ENCODE peak calls at places on chromosome 20, in seven cellular contexts. One of them, this sample, is unnamed.
A peak's percentile ranks its signal among the peaks of the same experiment; 100 is the strongest.

GRCh38 chr20:2914160-2914559 is 40.9 kb downstream of the PTPRA start:
- DNase-seq in body of pancreas: no peak
- DNase-seq in fibroblast of villous mesenchyme: peak; percentile 26
- DNase-seq in cardiac muscle cell: peak; percentile 54
- DNase-seq in HCT116: no peak
- DNase-seq in GM12865: peak; percentile 11
- DNase-seq in left lung: no peak
- DNase-seq in this sample: peak; percentile 20

GRCh38 chr20:50304883-50305635 is 114.4 kb downstream of the CEBPB start:
- DNase-seq in HCT116: no peak
- DNase-seq in GM12865: no peak
- DNase-seq in cardiac muscle cell: peak; percentile 97
- DNase-seq in left lung: peak; percentile 79
- DNase-seq in fibroblast of villous mesenchyme: peak; percentile 99
- DNase-seq in body of pancreas: peak; percentile 73
- DNase-seq in this sample: peak; percentile 98

GRCh38 chr20:51400051-51400926 is 142.2 kb downstream of the NFATC2 start:
- DNase-seq in cardiac muscle cell: no peak
- DNase-seq in HCT116: no peak
- DNase-seq in fibroblast of villous mesenchyme: no peak
- DNase-seq in left lung: no peak
- DNase-seq in GM12865: peak; percentile 93
- DNase-seq in body of pancreas: no peak
- DNase-seq in this sample: peak; percentile 23

GRCh38 chr20:13458860-13459451 is 179.8 kb downstream of the TASP1 start:
- DNase-seq in HCT116: peak; percentile 13
- DNase-seq in body of pancreas: peak; percentile 20
- DNase-seq in GM12865: peak; percentile 57
- DNase-seq in left lung: no peak
- DNase-seq in cardiac muscle cell: peak; percentile 66
- DNase-seq in fibroblast of villous mesenchyme: peak; percentile 37
- DNase-seq in this sample: peak; percentile 68

GRCh38 chr20:41169184-41169690 is 31.9 kb downstream of the PLCG1 start:
- DNase-seq in cardiac muscle cell: no peak
- DNase-seq in GM12865: no peak
- DNase-seq in HCT116: no peak
- DNase-seq in body of pancreas: peak; percentile 7
- DNase-seq in left lung: no peak
- DNase-seq in fibroblast of villous mesenchyme: no peak
- DNase-seq in this sample: no peak

GRCh38 chr20:3354247-3354646 is 53.2 kb downstream of the DNAAF9 start:
- DNase-seq in GM12865: no peak
- DNase-seq in fibroblast of villous mesenchyme: no peak
- DNase-seq in HCT116: no peak
- DNase-seq in cardiac muscle cell: no peak
- DNase-seq in left lung: no peak
- DNase-seq in body of pancreas: no peak
- DNase-seq in this sample: no peak

GRCh38 chr20:8787090-8787489 is 281.8 kb upstream of the PLCB4 start:
- DNase-seq in left lung: no peak
- DNase-seq in GM12865: no peak
- DNase-seq in body of pancreas: no peak
- DNase-seq in fibroblast of villous mesenchyme: no peak
- DNase-seq in cardiac muscle cell: no peak
- DNase-seq in HCT116: no peak
- DNase-seq in this sample: no peak

GRCh38 chr20:32573167-32573851 is 11.8 kb downstream of the NOL4L start:
- DNase-seq in HCT116: no peak
- DNase-seq in body of pancreas: no peak
- DNase-seq in GM12865: no peak
- DNase-seq in fibroblast of villous mesenchyme: no peak
- DNase-seq in left lung: peak; percentile 31
- DNase-seq in cardiac muscle cell: no peak
- DNase-seq in this sample: no peak

GRCh38 chr20:51508780-51509179 is 33.7 kb downstream of the NFATC2 start:
- DNase-seq in cardiac muscle cell: no peak
- DNase-seq in fibroblast of villous mesenchyme: no peak
- DNase-seq in left lung: no peak
- DNase-seq in GM12865: no peak
- DNase-seq in body of pancreas: no peak
- DNase-seq in HCT116: no peak
- DNase-seq in this sample: no peak

GRCh38 chr20:9038791-9039190 is 30.1 kb upstream of the PLCB4 start:
- DNase-seq in cardiac muscle cell: no peak
- DNase-seq in GM12865: no peak
- DNase-seq in left lung: no peak
- DNase-seq in body of pancreas: no peak
- DNase-seq in fibroblast of villous mesenchyme: peak; percentile 19
- DNase-seq in HCT116: no peak
- DNase-seq in this sample: no peak

GRCh38 chr20:44089987-44090674 is 96.9 kb downstream of the JPH2 start:
- DNase-seq in fibroblast of villous mesenchyme: peak; percentile 74
- DNase-seq in GM12865: peak; percentile 81
- DNase-seq in body of pancreas: peak; percentile 58
- DNase-seq in cardiac muscle cell: peak; percentile 82
- DNase-seq in left lung: no peak
- DNase-seq in HCT116: peak; percentile 61
- DNase-seq in this sample: peak; percentile 80

GRCh38 chr20:8990770-8991169 is 78.1 kb upstream of the PLCB4 start:
- DNase-seq in left lung: no peak
- DNase-seq in body of pancreas: no peak
- DNase-seq in fibroblast of villous mesenchyme: no peak
- DNase-seq in GM12865: no peak
- DNase-seq in HCT116: no peak
- DNase-seq in cardiac muscle cell: no peak
- DNase-seq in this sample: no peak

GRCh38 chr20:5220334-5221077 is 93.7 kb downstream of the CDS2 start:
- DNase-seq in left lung: no peak
- DNase-seq in cardiac muscle cell: no peak
- DNase-seq in HCT116: no peak
- DNase-seq in GM12865: no peak
- DNase-seq in body of pancreas: no peak
- DNase-seq in fibroblast of villous mesenchyme: no peak
- DNase-seq in this sample: no peak

GRCh38 chr20:62550087-62550565 is 74.3 kb upstream of the GATA5 start:
- DNase-seq in HCT116: no peak
- DNase-seq in fibroblast of villous mesenchyme: no peak
- DNase-seq in body of pancreas: no peak
- DNase-seq in left lung: no peak
- DNase-seq in cardiac muscle cell: no peak
- DNase-seq in GM12865: no peak
- DNase-seq in this sample: no peak

GRCh38 chr20:62549499-62550086 is 73.8 kb upstream of the GATA5 start:
- DNase-seq in left lung: no peak
- DNase-seq in body of pancreas: no peak
- DNase-seq in cardiac muscle cell: no peak
- DNase-seq in HCT116: no peak
- DNase-seq in fibroblast of villous mesenchyme: no peak
- DNase-seq in GM12865: no peak
- DNase-seq in this sample: no peak

GRCh38 chr20:62552613-62553012 is 76.8 kb upstream of the GATA5 start:
- DNase-seq in GM12865: no peak
- DNase-seq in HCT116: no peak
- DNase-seq in fibroblast of villous mesenchyme: no peak
- DNase-seq in left lung: no peak
- DNase-seq in body of pancreas: no peak
- DNase-seq in cardiac muscle cell: no peak
- DNase-seq in this sample: no peak

GRCh38 chr20:62553136-62553837 is 77.5 kb upstream of the GATA5 start:
- DNase-seq in cardiac muscle cell: no peak
- DNase-seq in left lung: no peak
- DNase-seq in fibroblast of villous mesenchyme: no peak
- DNase-seq in HCT116: no peak
- DNase-seq in body of pancreas: no peak
- DNase-seq in GM12865: no peak
- DNase-seq in this sample: no peak

DNA sequence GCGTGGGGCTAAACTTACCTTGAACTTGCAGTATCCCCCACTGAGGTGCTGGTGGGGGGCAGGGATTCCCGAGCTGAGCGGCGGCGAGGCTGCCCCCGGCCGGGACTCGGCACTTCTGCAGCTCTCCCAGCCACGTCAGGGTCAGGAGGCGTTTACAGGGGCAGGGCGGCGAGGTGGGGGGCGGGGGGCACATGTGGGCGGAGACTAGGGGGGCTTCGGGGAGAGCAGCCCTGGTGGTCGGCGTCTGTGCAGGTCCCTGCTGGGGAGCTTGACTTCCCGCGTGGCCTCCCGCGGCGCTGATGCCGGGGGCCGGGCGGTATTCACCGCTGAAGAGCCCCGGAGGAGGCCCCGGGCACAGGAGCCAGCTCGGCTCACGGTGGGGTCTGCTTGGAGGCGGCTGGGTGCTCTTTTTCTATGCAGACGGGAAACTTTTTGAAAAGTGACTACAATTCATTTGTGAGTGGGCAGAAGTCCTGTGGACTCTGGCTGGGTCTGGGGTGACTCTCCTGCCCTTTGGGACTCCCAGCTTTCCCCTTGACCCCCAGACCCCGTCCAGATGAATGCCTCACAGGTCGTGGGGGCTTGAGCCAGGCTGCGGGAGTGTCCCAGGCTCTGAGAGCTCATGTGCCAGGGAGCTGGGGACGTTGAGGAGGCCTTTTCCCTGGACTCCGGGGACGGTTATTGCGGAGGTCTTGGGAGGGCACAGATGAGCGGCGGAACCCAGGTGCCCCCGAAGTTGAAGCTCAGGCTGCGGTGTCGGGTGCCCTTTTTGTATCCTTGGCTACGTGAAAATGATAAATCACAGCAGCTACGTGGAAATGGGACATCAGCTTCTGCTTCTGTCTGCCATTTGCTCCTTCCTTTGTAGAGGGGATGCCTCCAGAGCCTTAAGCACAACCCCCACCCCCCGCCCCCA is 75.9 kb upstream of the GATA5 start:
- DNase-seq in body of pancreas: no peak
- DNase-seq in fibroblast of villous mesenchyme: no peak
- DNase-seq in left lung: no peak
- DNase-seq in GM12865: no peak
- DNase-seq in HCT116: no peak
- DNase-seq in cardiac muscle cell: no peak
- DNase-seq in this sample: no peak
- H3K4me3 ChIP-seq in body of pancreas: no peak overlapping the region
- H3K4me3 ChIP-seq in fibroblast of villous mesenchyme: no peak overlapping the region
- H3K4me3 ChIP-seq in left lung: peak overlapping the region; percentile 11
- H3K4me3 ChIP-seq in GM12865: no peak overlapping the region
- H3K4me3 ChIP-seq in HCT116: no peak overlapping the region
- H3K4me3 ChIP-seq in cardiac muscle cell: peak overlapping the region; percentile 96
- H3K4me3 ChIP-seq in this sample: no peak overlapping the region

DNA sequence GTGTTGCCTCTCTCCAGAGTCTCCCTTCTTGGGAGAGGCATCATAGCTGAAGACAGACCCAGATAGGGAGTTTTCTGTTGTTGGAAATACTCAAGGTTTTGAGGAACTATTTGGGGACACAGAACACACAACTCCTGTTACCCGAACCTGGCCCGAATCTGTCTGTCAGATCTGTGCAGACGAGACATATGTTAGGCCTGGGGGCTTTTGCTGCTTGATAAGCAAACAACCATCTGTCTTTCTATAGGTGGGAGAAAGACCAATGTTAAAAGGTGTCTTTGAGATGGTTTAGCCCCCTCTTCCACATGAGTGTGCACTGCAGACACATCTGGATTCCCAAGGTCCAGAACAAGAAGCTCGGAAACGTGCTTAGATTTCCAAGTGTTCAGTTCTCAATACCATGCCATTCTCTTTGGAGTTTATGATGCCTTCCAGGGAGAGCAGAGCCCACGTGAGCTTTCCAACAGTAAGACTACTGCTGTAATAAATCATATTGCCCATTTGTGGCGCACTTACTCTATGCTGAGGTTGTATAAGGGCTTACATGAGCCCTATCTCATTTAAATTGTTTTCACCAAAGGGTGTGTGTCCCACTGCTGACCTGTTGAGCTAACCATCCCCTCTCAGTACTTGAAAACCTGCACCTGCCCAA is 3.8 kb upstream of the STX16 start:
- DNase-seq in cardiac muscle cell: no peak
- DNase-seq in body of pancreas: no peak
- DNase-seq in fibroblast of villous mesenchyme: no peak
- DNase-seq in left lung: no peak
- DNase-seq in HCT116: no peak
- DNase-seq in GM12865: peak; percentile 27
- DNase-seq in this sample: no peak
- TF ChIP-seq CTCF in cardiac muscle cell: no peak
- TF ChIP-seq CTCF in body of pancreas: no peak
- TF ChIP-seq CTCF in fibroblast of villous mesenchyme: no peak
- TF ChIP-seq CTCF in left lung: no peak
- TF ChIP-seq CTCF in HCT116: no peak
- TF ChIP-seq CTCF in GM12865: peak; percentile 7
- TF ChIP-seq CTCF in this sample: no peak

DNA sequence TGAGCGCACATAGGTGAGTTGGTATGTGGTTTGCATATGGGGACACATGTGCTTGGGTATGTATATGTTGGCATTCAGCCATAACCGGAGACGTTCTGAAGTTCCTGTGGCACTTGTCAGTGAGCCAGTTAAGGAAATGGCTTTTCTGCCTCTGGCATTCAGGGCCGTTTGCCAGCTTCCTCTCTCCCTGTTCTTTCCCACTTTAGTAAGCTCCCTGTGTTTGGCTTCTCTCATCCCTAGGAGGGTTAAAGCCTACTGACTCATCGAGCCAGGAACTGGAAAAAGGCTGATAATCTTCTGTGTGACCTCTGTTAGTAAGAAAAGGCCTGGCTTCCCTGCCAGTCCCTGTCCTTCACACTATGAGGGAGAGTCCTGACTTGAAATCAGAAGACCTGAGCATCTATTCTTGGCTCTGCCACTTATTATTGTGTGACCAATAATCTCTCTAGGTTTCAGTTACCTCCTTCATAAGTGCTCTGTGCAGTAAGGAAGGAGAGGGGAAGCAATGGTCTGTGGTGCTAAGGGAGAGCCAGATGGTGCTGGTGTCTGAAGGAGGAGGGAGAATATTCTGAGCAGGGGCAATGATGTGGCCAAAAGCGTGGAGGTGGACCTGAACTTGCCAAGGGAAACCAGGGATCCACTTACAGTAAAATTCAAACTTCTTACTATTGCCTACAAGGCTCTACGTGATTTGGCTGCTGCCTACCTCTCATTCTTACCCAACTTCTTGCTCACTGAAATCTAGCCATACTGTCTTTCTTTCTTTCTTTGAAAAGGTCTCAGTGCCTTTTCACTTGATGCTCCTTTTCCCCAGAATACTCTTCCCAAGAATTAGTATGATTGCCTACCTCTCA is 31.4 kb downstream of the ACSS2 start:
- DNase-seq in GM12865: no peak
- DNase-seq in HCT116: peak; percentile 90
- DNase-seq in cardiac muscle cell: peak; percentile 90
- DNase-seq in left lung: no peak
- DNase-seq in body of pancreas: peak; percentile 58
- DNase-seq in fibroblast of villous mesenchyme: peak; percentile 88
- DNase-seq in this sample: peak; percentile 74
- H3K4me3 ChIP-seq in GM12865: no peak overlapping the region
- H3K4me3 ChIP-seq in HCT116: no peak overlapping the region
- H3K4me3 ChIP-seq in cardiac muscle cell: no peak overlapping the region
- H3K4me3 ChIP-seq in left lung: no peak overlapping the region
- H3K4me3 ChIP-seq in body of pancreas: no peak overlapping the region
- H3K4me3 ChIP-seq in fibroblast of villous mesenchyme: no peak overlapping the region
- H3K4me3 ChIP-seq in this sample: no peak overlapping the region

DNA sequence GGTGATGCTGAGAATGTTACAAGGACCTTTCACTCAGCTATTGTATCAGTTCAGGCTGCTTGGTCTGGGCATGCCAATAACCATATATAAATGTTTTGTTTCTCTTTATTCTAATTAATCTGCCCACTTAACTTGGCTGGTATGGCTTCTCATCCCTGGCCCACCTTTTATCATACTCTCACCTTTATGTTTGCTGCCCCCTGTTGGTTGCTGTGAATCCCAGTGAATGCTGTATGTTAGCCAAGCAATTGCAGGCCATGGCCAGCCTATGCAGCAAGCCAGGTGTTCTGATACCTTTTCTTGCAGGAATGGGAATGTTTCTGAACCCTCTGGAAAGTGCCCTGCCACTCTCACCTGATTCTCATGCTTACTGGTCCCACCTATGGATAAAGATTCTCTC is 54.6 kb downstream of the PCSK2 start:
- DNase-seq in GM12865: peak; percentile 47
- DNase-seq in left lung: no peak
- DNase-seq in fibroblast of villous mesenchyme: no peak
- DNase-seq in HCT116: peak; percentile 3
- DNase-seq in cardiac muscle cell: no peak
- DNase-seq in body of pancreas: peak; percentile 48
- DNase-seq in this sample: no peak
- TF ChIP-seq CTCF in GM12865: peak; percentile 56
- TF ChIP-seq CTCF in left lung: peak; percentile 9
- TF ChIP-seq CTCF in fibroblast of villous mesenchyme: peak; percentile 15
- TF ChIP-seq CTCF in HCT116: no peak
- TF ChIP-seq CTCF in cardiac muscle cell: no peak
- TF ChIP-seq CTCF in body of pancreas: peak; percentile 38
- TF ChIP-seq CTCF in this sample: no peak